ENCODE peak calls at places on chromosomes 13 and 19, in ten cellular contexts. K is hepatocyte, V is uterus, W is AG10803, O is Caco-2, C is suprapubic skin, J is adrenal gland, Z is upper lobe of right lung, Q is GM23338, T is astrocyte of the spinal cord. X is an unnamed sample.

GRCh38 chr19:32916969-32917611 is 47.5 kb upstream of the SLC7A9 start:
- DNase-seq in K (no peak), V (no peak), W (no peak), O (no peak), C (no peak), J (no peak), Z (no peak), Q (peak; percentile 8), T (no peak), X (no peak)

GRCh38 chr13:103328899-103329298 is 262.7 kb upstream of the SLC10A2 start:
- DNase-seq in K (no peak), V (no peak), W (no peak), O (no peak), C (no peak), J (no peak), Z (no peak), Q (no peak), T (no peak), X (no peak)

GRCh38 chr13:101382086-101382485 is 34.2 kb downstream of the NALCN start:
- DNase-seq in K (no peak), V (no peak), W (no peak), O (no peak), C (no peak), J (no peak), Z (no peak), Q (peak; percentile 44), T (no peak), X (no peak)

GRCh38 chr13:46665243-46665629 is 112.3 kb downstream of the LRCH1 start:
- DNase-seq in K (no peak), V (no peak), W (no peak), O (no peak), C (no peak), J (no peak), Z (no peak), Q (no peak), T (no peak), X (no peak)

GRCh38 chr19:35940078-35940775 is 4.1 kb downstream of the LRFN3 start:
- DNase-seq in K (no peak), V (no peak), W (no peak), O (no peak), C (no peak), J (no peak), Z (no peak), Q (no peak), T (no peak), X (no peak)

GRCh38 chr13:93336733-93337132 is 110.1 kb downstream of the GPC6 start:
- DNase-seq in K (no peak), V (no peak), W (no peak), O (no peak), C (no peak), J (no peak), Z (no peak), Q (no peak), T (no peak), X (no peak)

GRCh38 chr13:48532146-48532472 is 771 bp downstream of the RCBTB2 start:
- DNase-seq in K (peak; percentile 53), V (no peak), W (peak; percentile 58), O (no peak), C (no peak), J (no peak), Z (no peak), Q (no peak), T (peak; percentile 78), X (no peak)

GRCh38 chr19:1516395-1516753 is 3.6 kb upstream of the ADAMTSL5 start:
- DNase-seq in K (no peak), V (no peak), W (no peak), O (no peak), C (no peak), J (no peak), Z (no peak), Q (peak; percentile 40), T (no peak), X (peak; percentile 33)

GRCh38 chr13:40478775-40479174 is 187.7 kb downstream of the FOXO1 start:
- DNase-seq in K (no peak), V (no peak), W (no peak), O (no peak), C (no peak), J (no peak), Z (no peak), Q (no peak), T (no peak), X (no peak)

GRCh38 chr13:99979453-99980200 is 2.0 kb upstream of the ZIC2 start:
- DNase-seq in K (peak; percentile 20), V (no peak), W (no peak), O (peak; percentile 53), C (peak; percentile 75), J (no peak), Z (peak; percentile 58), Q (peak; percentile 87), T (peak; percentile 50), X (no peak)

GRCh38 chr19:19385900-19386339 is 19.6 kb upstream of the GATAD2A start:
- DNase-seq in K (no peak), V (no peak), W (no peak), O (no peak), C (peak; percentile 81), J (no peak), Z (no peak), Q (peak; percentile 66), T (no peak), X (no peak)

GRCh38 chr19:55358943-55359908 is 3.8 kb downstream of the GARIN5B start:
- DNase-seq in K (no peak), V (no peak), W (no peak), O (no peak), C (no peak), J (peak; percentile 29), Z (no peak), Q (no peak), T (no peak), X (no peak)

GRCh38 chr13:91893040-91893439 is 494.6 kb downstream of the GPC5 start:
- DNase-seq in K (no peak), V (no peak), W (no peak), O (no peak), C (no peak), J (no peak), Z (no peak), Q (no peak), T (no peak), X (no peak)

GRCh38 chr13:91889641-91890040 is 491.2 kb downstream of the GPC5 start:
- DNase-seq in K (no peak), V (no peak), W (no peak), O (no peak), C (no peak), J (no peak), Z (no peak), Q (no peak), T (no peak), X (no peak)

GRCh38 chr13:91894311-91894710 is 495.9 kb downstream of the GPC5 start:
- DNase-seq in K (no peak), V (no peak), W (no peak), O (no peak), C (no peak), J (peak; percentile 15), Z (no peak), Q (no peak), T (peak; percentile 3), X (no peak)
- H3K4me3 ChIP-seq in K (no peak overlapping the region), V (no peak overlapping the region), W (no peak overlapping the region), O (no peak overlapping the region), C (no peak overlapping the region), J (no peak overlapping the region), Z (no peak overlapping the region), Q (no peak overlapping the region), T (no peak overlapping the region), X (no peak overlapping the region)

DNA sequence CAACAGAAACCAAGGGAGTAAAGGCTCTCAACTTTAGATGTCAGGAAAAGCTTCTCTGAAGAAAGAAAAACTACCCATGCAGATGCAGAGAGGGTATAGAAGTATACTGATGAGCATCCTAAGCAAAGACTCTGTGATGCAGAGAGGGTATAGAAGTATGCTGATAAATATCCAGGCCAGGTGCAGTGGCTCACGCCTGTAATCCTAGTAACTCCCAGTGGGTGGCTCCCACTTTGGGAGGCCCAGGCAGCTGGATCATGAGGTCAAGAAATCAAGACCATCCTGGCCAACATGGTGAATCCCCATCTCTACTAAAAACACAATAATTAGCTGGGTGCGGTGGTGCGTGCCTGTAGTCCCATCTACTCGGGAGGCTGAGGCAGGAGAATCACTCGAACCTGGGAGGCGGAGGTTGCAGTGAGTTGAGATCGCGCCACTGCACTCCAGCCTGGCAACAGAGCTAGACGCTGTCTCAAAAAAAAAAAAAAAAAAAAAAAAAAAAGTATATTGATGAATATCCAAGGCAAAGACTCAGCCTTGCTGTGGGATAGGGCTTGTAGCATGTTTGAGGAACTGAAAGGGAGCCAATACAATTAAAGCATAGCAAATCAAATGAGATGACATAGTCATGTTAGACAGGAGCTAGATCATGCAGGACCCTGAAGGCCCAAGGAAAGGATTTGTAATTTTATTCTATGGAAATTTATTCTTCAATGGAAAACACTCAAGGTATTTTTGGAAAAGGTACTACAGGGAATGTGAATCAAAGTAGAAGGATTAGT is 14.9 kb downstream of the UBL3 start:
- DNase-seq in K (no peak), V (no peak), W (no peak), O (no peak), C (no peak), J (no peak), Z (no peak), Q (peak; percentile 57), T (no peak), X (no peak)
- TF ChIP-seq CTCF in K (no peak), V (no peak), W (no peak), O (no peak), C (no peak), J (no peak), Z (no peak), Q (peak; percentile 17), T (no peak), X (no peak)

GRCh38 chr19:6412111-6412999 is 12.3 kb downstream of the KHSRP start:
- DNase-seq in K (peak; percentile 57), V (no peak), W (no peak), O (peak; percentile 75), C (no peak), J (peak; percentile 27), Z (peak; percentile 66), Q (peak; percentile 91), T (no peak), X (peak; percentile 58)
- H3K4me3 ChIP-seq in K (no peak overlapping the region), V (no peak overlapping the region), W (no peak overlapping the region), O (no peak overlapping the region), C (no peak overlapping the region), J (no peak overlapping the region), Z (no peak overlapping the region), Q (no peak overlapping the region), T (no peak overlapping the region), X (no peak overlapping the region)

DNA sequence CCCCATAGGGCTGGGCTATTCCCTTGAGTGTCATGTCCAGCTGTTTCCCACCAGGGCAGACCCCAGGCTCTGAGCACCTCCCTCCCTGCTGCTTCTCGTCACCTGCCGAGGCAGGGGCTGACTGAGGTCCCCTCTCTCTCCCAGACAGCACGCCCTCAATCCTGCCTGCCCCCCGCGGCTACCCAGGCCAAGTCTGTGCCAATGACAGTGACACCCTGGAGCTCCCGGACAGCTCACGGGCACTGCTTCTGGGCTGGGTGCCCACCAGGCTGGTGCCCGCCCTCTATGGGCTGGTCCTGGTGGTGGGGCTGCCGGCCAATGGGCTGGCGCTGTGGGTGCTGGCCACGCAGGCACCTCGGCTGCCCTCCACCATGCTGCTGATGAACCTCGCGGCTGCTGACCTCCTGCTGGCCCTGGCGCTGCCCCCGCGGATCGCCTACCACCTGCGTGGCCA is 657 bp downstream of the F2RL3 start:
- DNase-seq in K (no peak), V (no peak), W (no peak), O (no peak), C (peak; percentile 79), J (peak; percentile 84), Z (no peak), Q (no peak), T (no peak), X (no peak)
- TF ChIP-seq CTCF in K (no peak), V (no peak), W (no peak), O (no peak), C (no peak), J (no peak), Z (no peak), Q (no peak), T (no peak), X (no peak)

X was measured in GM12865.